ENCODE peak calls at places on chromosomes 11 and 22, in seven cellular contexts. One of them, this sample, is unnamed.

GRCh38 chr22:40817737-40818136 is 1.4 kb downstream of the SLC25A17 start:
- DNase-seq in stomach: no peak
- DNase-seq in A549: no peak
- DNase-seq in heart left ventricle: no peak
- DNase-seq in HCT116: no peak
- DNase-seq in transverse colon: no peak
- DNase-seq in HepG2: no peak
- DNase-seq in this sample: no peak

GRCh38 chr11:134068829-134069425 is at the start of gene JAM3:
- DNase-seq in stomach: peak; percentile 87
- DNase-seq in A549: peak; percentile 74
- DNase-seq in heart left ventricle: peak; percentile 97
- DNase-seq in HCT116: no peak
- DNase-seq in transverse colon: peak; percentile 87
- DNase-seq in HepG2: peak; percentile 83
- DNase-seq in this sample: peak; percentile 92

GRCh38 chr11:56890584-56891305 is 98.0 kb upstream of the OR5AK2 start:
- DNase-seq in stomach: no peak
- DNase-seq in A549: no peak
- DNase-seq in heart left ventricle: no peak
- DNase-seq in HCT116: no peak
- DNase-seq in transverse colon: no peak
- DNase-seq in HepG2: no peak
- DNase-seq in this sample: no peak

GRCh38 chr11:46590740-46591606 is 2.9 kb downstream of the AMBRA1 start:
- DNase-seq in stomach: no peak
- DNase-seq in A549: no peak
- DNase-seq in heart left ventricle: no peak
- DNase-seq in HCT116: no peak
- DNase-seq in transverse colon: no peak
- DNase-seq in HepG2: no peak
- DNase-seq in this sample: no peak

GRCh38 chr11:22558638-22559037 is 67.0 kb downstream of the FANCF start:
- DNase-seq in stomach: no peak
- DNase-seq in A549: no peak
- DNase-seq in heart left ventricle: no peak
- DNase-seq in HCT116: no peak
- DNase-seq in transverse colon: no peak
- DNase-seq in HepG2: no peak
- DNase-seq in this sample: no peak

GRCh38 chr11:59574932-59575904 is 40.4 kb downstream of the OSBP start:
- DNase-seq in stomach: no peak
- DNase-seq in A549: no peak
- DNase-seq in heart left ventricle: no peak
- DNase-seq in HCT116: no peak
- DNase-seq in transverse colon: no peak
- DNase-seq in HepG2: no peak
- DNase-seq in this sample: no peak

GRCh38 chr11:131688056-131688693 is 317.8 kb downstream of the NTM start:
- DNase-seq in stomach: peak; percentile 37
- DNase-seq in A549: peak; percentile 59
- DNase-seq in heart left ventricle: peak; percentile 44
- DNase-seq in HCT116: no peak
- DNase-seq in transverse colon: peak; percentile 34
- DNase-seq in HepG2: peak; percentile 9
- DNase-seq in this sample: peak; percentile 67

GRCh38 chr11:121775276-121775675 is 322.5 kb upstream of the SORL1-AS1 start:
- DNase-seq in stomach: no peak
- DNase-seq in A549: no peak
- DNase-seq in heart left ventricle: no peak
- DNase-seq in HCT116: no peak
- DNase-seq in transverse colon: no peak
- DNase-seq in HepG2: no peak
- DNase-seq in this sample: no peak

GRCh38 chr22:30891443-30891755 is 77.2 kb downstream of the MORC2 start:
- DNase-seq in stomach: no peak
- DNase-seq in A549: no peak
- DNase-seq in heart left ventricle: no peak
- DNase-seq in HCT116: no peak
- DNase-seq in transverse colon: peak; percentile 5
- DNase-seq in HepG2: no peak
- DNase-seq in this sample: no peak

GRCh38 chr11:6646040-6646439 is 9.6 kb downstream of the DCHS1 start:
- DNase-seq in stomach: no peak
- DNase-seq in A549: no peak
- DNase-seq in heart left ventricle: peak; percentile 82
- DNase-seq in HCT116: no peak
- DNase-seq in transverse colon: no peak
- DNase-seq in HepG2: no peak
- DNase-seq in this sample: no peak

DNA sequence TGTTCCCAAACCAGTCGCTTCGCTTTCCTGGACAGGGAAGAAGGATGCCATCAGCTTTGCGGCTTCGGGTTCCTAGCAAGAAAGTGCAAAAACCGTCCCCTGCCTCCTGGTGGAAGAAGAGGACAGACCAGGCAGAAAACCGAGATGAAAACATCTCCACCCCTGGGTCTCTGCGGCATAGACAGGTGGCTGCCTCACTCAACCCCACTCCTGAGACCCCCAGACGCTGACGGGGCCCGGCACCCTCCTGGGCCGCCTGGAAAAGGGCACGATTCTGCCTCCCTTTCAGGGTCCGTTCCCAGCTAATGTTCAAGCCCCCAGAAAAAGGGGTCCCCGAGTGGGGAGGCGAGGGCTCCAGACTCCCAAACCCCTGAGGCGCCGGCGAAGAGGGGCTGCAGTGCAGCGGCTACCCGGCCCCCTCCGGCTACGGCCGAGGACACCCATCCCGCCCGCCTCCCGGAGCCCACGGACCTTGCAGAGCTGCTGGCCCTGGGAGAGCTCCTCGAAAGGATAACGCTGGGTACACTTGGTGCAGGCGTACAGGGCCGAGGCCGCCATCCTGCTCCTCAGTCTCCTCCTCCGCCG is 569 bp downstream of the FAM76B start:
- DNase-seq in stomach: no peak
- DNase-seq in A549: peak; percentile 28
- DNase-seq in heart left ventricle: peak; percentile 7
- DNase-seq in HCT116: no peak
- DNase-seq in transverse colon: peak; percentile 13
- DNase-seq in HepG2: peak; percentile 30
- DNase-seq in this sample: peak; percentile 3
- TF ChIP-seq POLR2A in stomach: no peak
- TF ChIP-seq POLR2A in A549: no peak
- TF ChIP-seq POLR2A in heart left ventricle: no peak
- TF ChIP-seq POLR2A in HCT116: peak; percentile 15
- TF ChIP-seq POLR2A in transverse colon: no peak
- TF ChIP-seq POLR2A in HepG2: no peak
- TF ChIP-seq POLR2A in this sample: no peak

GRCh38 chr11:72834905-72835304 is 20.7 kb downstream of the ATG16L2 start:
- DNase-seq in stomach: no peak
- DNase-seq in A549: no peak
- DNase-seq in heart left ventricle: peak; percentile 57
- DNase-seq in HCT116: no peak
- DNase-seq in transverse colon: no peak
- DNase-seq in HepG2: no peak
- DNase-seq in this sample: no peak

GRCh38 chr11:72832301-72833082 is 18.3 kb downstream of the ATG16L2 start:
- DNase-seq in stomach: no peak
- DNase-seq in A549: no peak
- DNase-seq in heart left ventricle: no peak
- DNase-seq in HCT116: no peak
- DNase-seq in transverse colon: no peak
- DNase-seq in HepG2: no peak
- DNase-seq in this sample: no peak

GRCh38 chr11:72831521-72832300 is 17.5 kb downstream of the ATG16L2 start:
- DNase-seq in stomach: peak; percentile 85
- DNase-seq in A549: peak; percentile 74
- DNase-seq in heart left ventricle: peak; percentile 88
- DNase-seq in HCT116: peak; percentile 54
- DNase-seq in transverse colon: peak; percentile 83
- DNase-seq in HepG2: peak; percentile 63
- DNase-seq in this sample: peak; percentile 70

GRCh38 chr11:72833792-72834501 is 19.7 kb downstream of the ATG16L2 start:
- DNase-seq in stomach: no peak
- DNase-seq in A549: no peak
- DNase-seq in heart left ventricle: peak; percentile 57
- DNase-seq in HCT116: no peak
- DNase-seq in transverse colon: no peak
- DNase-seq in HepG2: no peak
- DNase-seq in this sample: no peak

GRCh38 chr11:72833083-72833733 is 19.0 kb downstream of the ATG16L2 start:
- DNase-seq in stomach: no peak
- DNase-seq in A549: no peak
- DNase-seq in heart left ventricle: no peak
- DNase-seq in HCT116: no peak
- DNase-seq in transverse colon: no peak
- DNase-seq in HepG2: no peak
- DNase-seq in this sample: no peak
- TF ChIP-seq POLR2A in stomach: no peak
- TF ChIP-seq POLR2A in A549: no peak
- TF ChIP-seq POLR2A in heart left ventricle: no peak
- TF ChIP-seq POLR2A in HCT116: no peak
- TF ChIP-seq POLR2A in transverse colon: no peak
- TF ChIP-seq POLR2A in HepG2: no peak
- TF ChIP-seq POLR2A in this sample: no peak

GRCh38 chr11:2826679-2827056 is 58.9 kb downstream of the CDKN1C start:
- DNase-seq in stomach: no peak
- DNase-seq in A549: no peak
- DNase-seq in heart left ventricle: no peak
- DNase-seq in HCT116: no peak
- DNase-seq in transverse colon: no peak
- DNase-seq in HepG2: no peak
- DNase-seq in this sample: peak; percentile 44

GRCh38 chr11:2825261-2825885 is 60.2 kb downstream of the CDKN1C start:
- DNase-seq in stomach: peak; percentile 56
- DNase-seq in A549: no peak
- DNase-seq in heart left ventricle: peak; percentile 70
- DNase-seq in HCT116: no peak
- DNase-seq in transverse colon: peak; percentile 76
- DNase-seq in HepG2: peak; percentile 21
- DNase-seq in this sample: peak; percentile 89

GRCh38 chr11:2827256-2827655 is 58.3 kb downstream of the CDKN1C start:
- DNase-seq in stomach: no peak
- DNase-seq in A549: no peak
- DNase-seq in heart left ventricle: no peak
- DNase-seq in HCT116: no peak
- DNase-seq in transverse colon: no peak
- DNase-seq in HepG2: no peak
- DNase-seq in this sample: no peak

GRCh38 chr11:2824851-2825250 is 60.7 kb downstream of the CDKN1C start:
- DNase-seq in stomach: no peak
- DNase-seq in A549: no peak
- DNase-seq in heart left ventricle: no peak
- DNase-seq in HCT116: no peak
- DNase-seq in transverse colon: no peak
- DNase-seq in HepG2: no peak
- DNase-seq in this sample: no peak

DNA sequence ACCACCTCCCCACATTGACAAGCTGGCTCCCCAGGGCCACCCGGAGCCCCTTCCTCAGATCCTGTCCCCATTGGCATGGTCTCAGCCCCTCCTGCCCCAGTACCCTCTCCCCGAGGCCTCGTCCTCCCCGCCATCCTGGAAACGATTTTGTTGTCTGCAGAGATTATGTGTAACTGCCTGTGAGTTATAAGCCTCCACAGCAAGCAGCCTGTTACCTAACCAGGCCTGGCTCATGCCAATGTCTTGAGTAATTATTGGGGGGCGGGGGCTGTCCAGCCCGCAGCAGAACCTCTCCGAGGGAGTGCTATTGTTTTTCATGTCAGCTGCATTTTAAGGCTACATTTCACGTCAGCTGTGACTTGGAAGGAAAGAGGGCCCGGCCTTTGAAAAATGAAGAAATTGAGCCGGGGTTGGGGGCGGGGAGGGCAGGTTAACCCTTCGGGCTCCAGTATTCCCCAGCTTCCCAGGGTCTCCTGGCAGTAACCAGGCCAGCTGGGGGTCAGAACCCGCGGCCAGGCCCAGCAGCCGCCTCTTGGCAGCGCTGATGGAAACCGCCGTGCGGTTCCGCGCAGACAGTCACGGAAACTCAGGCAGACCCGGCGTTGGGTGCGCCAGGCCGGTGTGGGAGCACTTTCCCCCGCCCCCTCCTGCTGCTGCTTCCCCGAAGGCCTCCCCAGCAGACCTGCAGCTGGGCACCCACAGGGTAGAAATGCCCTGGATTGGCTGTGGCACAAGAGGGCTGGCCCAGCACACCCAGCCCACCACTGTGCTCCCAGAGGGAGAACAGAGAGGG is 59.5 kb downstream of the CDKN1C start:
- DNase-seq in stomach: no peak
- DNase-seq in A549: peak; percentile 20
- DNase-seq in heart left ventricle: peak; percentile 66
- DNase-seq in HCT116: no peak
- DNase-seq in transverse colon: peak; percentile 63
- DNase-seq in HepG2: peak; percentile 60
- DNase-seq in this sample: peak; percentile 92
- TF ChIP-seq POLR2A in stomach: no peak
- TF ChIP-seq POLR2A in A549: no peak
- TF ChIP-seq POLR2A in heart left ventricle: no peak
- TF ChIP-seq POLR2A in HCT116: no peak
- TF ChIP-seq POLR2A in transverse colon: no peak
- TF ChIP-seq POLR2A in HepG2: no peak
- TF ChIP-seq POLR2A in this sample: peak; percentile 57

GRCh38 chr11:83157755-83158473 is 983 bp downstream of the PCF11 start:
- DNase-seq in stomach: peak; percentile 50
- DNase-seq in A549: peak; percentile 51
- DNase-seq in heart left ventricle: peak; percentile 62
- DNase-seq in HCT116: no peak
- DNase-seq in transverse colon: peak; percentile 55
- DNase-seq in HepG2: peak; percentile 39
- DNase-seq in this sample: no peak
- TF ChIP-seq POLR2A in stomach: no peak
- TF ChIP-seq POLR2A in A549: no peak
- TF ChIP-seq POLR2A in heart left ventricle: no peak
- TF ChIP-seq POLR2A in HCT116: no peak
- TF ChIP-seq POLR2A in transverse colon: no peak
- TF ChIP-seq POLR2A in HepG2: no peak
- TF ChIP-seq POLR2A in this sample: peak; percentile 20

DNA sequence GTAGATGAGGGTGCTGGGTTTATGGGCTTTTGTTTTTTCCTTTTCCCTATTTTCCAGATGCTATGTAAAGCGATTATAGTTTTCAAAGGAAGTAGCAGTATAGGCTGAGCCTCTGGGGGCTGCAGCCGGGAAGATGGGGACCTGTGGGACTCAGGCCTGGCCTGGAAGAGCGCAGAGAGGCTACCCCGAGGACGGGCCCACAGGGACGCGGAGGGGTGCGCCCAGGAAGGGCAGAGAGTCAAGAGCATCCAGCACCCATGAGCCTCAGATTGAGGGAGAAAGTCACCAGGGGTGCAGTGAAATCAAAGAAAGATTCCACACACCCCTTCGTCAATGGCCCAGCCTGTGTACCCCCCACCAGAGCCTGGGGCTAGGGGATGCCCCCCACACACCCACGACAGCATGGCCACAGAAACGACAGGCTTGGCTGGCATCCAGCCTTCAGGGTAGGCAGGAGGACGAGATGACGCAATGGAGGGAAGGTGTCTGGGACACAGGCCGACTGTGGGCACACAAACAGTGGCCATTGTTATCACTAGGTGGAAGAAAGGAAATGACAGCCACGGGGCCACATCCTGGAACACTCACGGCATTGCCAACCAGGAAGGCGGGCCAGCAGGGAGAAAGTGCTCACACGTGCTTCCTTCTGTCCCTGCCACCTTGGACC is 9.0 kb downstream of the PLA2G6 start:
- DNase-seq in stomach: peak; percentile 93
- DNase-seq in A549: no peak
- DNase-seq in heart left ventricle: peak; percentile 82
- DNase-seq in HCT116: no peak
- DNase-seq in transverse colon: peak; percentile 53
- DNase-seq in HepG2: peak; percentile 66
- DNase-seq in this sample: no peak
- TF ChIP-seq POLR2A in stomach: no peak
- TF ChIP-seq POLR2A in A549: no peak
- TF ChIP-seq POLR2A in heart left ventricle: no peak
- TF ChIP-seq POLR2A in HCT116: no peak
- TF ChIP-seq POLR2A in transverse colon: no peak
- TF ChIP-seq POLR2A in HepG2: no peak
- TF ChIP-seq POLR2A in this sample: no peak

This sample was measured in H54.